ENCODE peak calls at places on chromosomes 1 and 21, in seven cellular contexts. H is PC-3, B is heart left ventricle, V is psoas muscle, S is tibial nerve, C is adrenal gland, T is cardiac fibroblast. P is an unnamed sample.

GRCh38 chr1:236066828-236067386 is 2.0 kb upstream of the NID1 start:
- DNase-seq in H (no peak), B (peak), V (peak), S (peak), C (peak), T (peak), P (no peak)

GRCh38 chr1:7732331-7732730 is 38.8 kb upstream of the VAMP3 start:
- DNase-seq in H (no peak), B (no peak), V (no peak), S (no peak), C (no peak), T (no peak), P (no peak)

GRCh38 chr1:1873186-1873585 is 17.7 kb downstream of the GNB1 start:
- DNase-seq in H (no peak), B (peak), V (no peak), S (no peak), C (peak), T (no peak), P (no peak)

GRCh38 chr21:39164523-39164922 is 18.7 kb downstream of the PSMG1 start:
- DNase-seq in H (no peak), B (no peak), V (no peak), S (no peak), C (no peak), T (no peak), P (no peak)

GRCh38 chr1:55827350-55827749 is 612.2 kb upstream of the USP24 start:
- DNase-seq in H (peak), B (no peak), V (peak), S (no peak), C (no peak), T (peak), P (peak)

GRCh38 chr1:201491896-201492511 is 14.9 kb downstream of the CSRP1 start:
- DNase-seq in H (no peak), B (no peak), V (no peak), S (no peak), C (no peak), T (no peak), P (no peak)

GRCh38 chr1:192235127-192235526 is 76.9 kb downstream of the RGS18 start:
- DNase-seq in H (no peak), B (no peak), V (no peak), S (no peak), C (no peak), T (no peak), P (peak)

GRCh38 chr21:25837545-25838263 is 102.9 kb downstream of the GABPA start:
- DNase-seq in H (peak), B (no peak), V (no peak), S (no peak), C (peak), T (peak), P (peak)

GRCh38 chr1:210757677-210758076 is 376.3 kb downstream of the KCNH1 start:
- DNase-seq in H (no peak), B (no peak), V (no peak), S (no peak), C (no peak), T (no peak), P (no peak)

GRCh38 chr1:79235221-79236002 is 228.9 kb upstream of the ADGRL4 start:
- DNase-seq in H (peak), B (no peak), V (no peak), S (no peak), C (no peak), T (peak), P (peak)

GRCh38 chr21:44834951-44835646 is 17.2 kb upstream of the SUMO3 start:
- DNase-seq in H (no peak), B (no peak), V (no peak), S (no peak), C (no peak), T (no peak), P (no peak)

GRCh38 chr21:29187939-29188338 is 57.5 kb downstream of the MAP3K7CL start:
- DNase-seq in H (peak), B (no peak), V (peak), S (no peak), C (peak), T (peak), P (peak)

GRCh38 chr1:12124693-12125421 is 41.9 kb upstream of the TNFRSF1B start:
- DNase-seq in H (peak), B (peak), V (peak), S (peak), C (peak), T (peak), P (peak)

GRCh38 chr1:118047006-118047649 is 117.6 kb downstream of the WDR3 start:
- DNase-seq in H (no peak), B (no peak), V (no peak), S (no peak), C (no peak), T (no peak), P (no peak)

GRCh38 chr1:43994071-43994470 is 2.7 kb downstream of the CCDC24 start:
- DNase-seq in H (no peak), B (no peak), V (no peak), S (no peak), C (no peak), T (no peak), P (no peak)

GRCh38 chr1:54955359-54955758 is 25.1 kb upstream of the TMEM61 start:
- DNase-seq in H (peak), B (no peak), V (no peak), S (no peak), C (no peak), T (peak), P (no peak)

GRCh38 chr1:49435291-49435690 is 588.5 kb downstream of the AGBL4 start:
- DNase-seq in H (peak), B (no peak), V (no peak), S (no peak), C (no peak), T (no peak), P (no peak)

GRCh38 chr21:43354016-43354420 is 72.9 kb downstream of the SIK1 start:
- DNase-seq in H (no peak), B (no peak), V (no peak), S (no peak), C (no peak), T (no peak), P (no peak)

GRCh38 chr1:11654571-11655262 is at the start of gene FBXO44:
- DNase-seq in H (peak), B (peak), V (peak), S (peak), C (peak), T (no peak), P (no peak)

GRCh38 chr21:25396135-25396711 is 211.1 kb downstream of the MRPL39 start:
- DNase-seq in H (no peak), B (no peak), V (no peak), S (no peak), C (no peak), T (no peak), P (no peak)

DNA sequence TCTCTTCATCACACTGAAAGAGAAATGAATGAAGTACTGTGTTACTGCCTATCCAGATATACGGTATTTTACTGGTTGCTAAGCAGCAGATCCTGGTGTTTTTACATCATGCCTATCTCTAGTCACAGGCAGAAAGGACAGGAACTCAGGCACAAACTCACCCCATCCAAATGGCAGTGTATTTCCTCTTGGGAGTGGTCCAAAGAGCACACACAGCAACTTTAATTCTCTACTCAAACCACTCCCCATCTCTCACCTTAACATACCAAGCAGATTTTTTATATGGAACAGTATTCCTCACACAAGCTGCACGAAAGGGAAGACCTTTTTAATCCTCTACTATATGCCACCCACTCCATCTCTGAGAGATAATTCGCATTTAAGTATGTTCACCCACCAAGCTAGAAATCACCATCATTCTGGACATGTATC is 27.3 kb downstream of the EIF4G3 start:
- DNase-seq in H (peak), B (no peak), V (no peak), S (no peak), C (no peak), T (peak), P (peak)
- H3K4me3 ChIP-seq in H (peak), B (no peak), V (no peak), S (no peak), C (no peak), T (no peak), P (no peak)

GRCh38 chr1:182484531-182485257 is 34.7 kb downstream of the RGSL1 start:
- DNase-seq in H (peak), B (no peak), V (no peak), S (no peak), C (no peak), T (no peak), P (no peak)
- TF ChIP-seq CTCF in H (peak), B (no peak), V (no peak), S (no peak), C (peak), T (no peak), P (no peak)

GRCh38 chr1:234969011-234969441 is 159.6 kb downstream of the TOMM20 start:
- DNase-seq in H (no peak), B (no peak), V (no peak), S (no peak), C (no peak), T (no peak), P (no peak)

GRCh38 chr1:234971586-234972297 is 156.9 kb downstream of the TOMM20 start:
- DNase-seq in H (no peak), B (no peak), V (no peak), S (no peak), C (no peak), T (no peak), P (no peak)

GRCh38 chr1:234970731-234971476 is 157.7 kb downstream of the TOMM20 start:
- DNase-seq in H (peak), B (peak), V (peak), S (peak), C (peak), T (peak), P (peak)

GRCh38 chr1:234969630-234970370 is 158.8 kb downstream of the TOMM20 start:
- DNase-seq in H (peak), B (peak), V (peak), S (no peak), C (peak), T (peak), P (no peak)

GRCh38 chr1:234970371-234970730 is 158.3 kb downstream of the TOMM20 start:
- DNase-seq in H (no peak), B (no peak), V (no peak), S (no peak), C (no peak), T (peak), P (peak)
- H3K4me3 ChIP-seq in H (no peak), B (peak), V (peak), S (peak), C (no peak), T (no peak), P (no peak)

GRCh38 chr1:13748610-13749505 is 48.9 kb downstream of the PRDM2 start:
- DNase-seq in H (peak), B (peak), V (peak), S (peak), C (peak), T (peak), P (peak)
- TF ChIP-seq CTCF in H (peak), B (no peak), V (no peak), S (no peak), C (peak), T (no peak), P (peak)

DNA sequence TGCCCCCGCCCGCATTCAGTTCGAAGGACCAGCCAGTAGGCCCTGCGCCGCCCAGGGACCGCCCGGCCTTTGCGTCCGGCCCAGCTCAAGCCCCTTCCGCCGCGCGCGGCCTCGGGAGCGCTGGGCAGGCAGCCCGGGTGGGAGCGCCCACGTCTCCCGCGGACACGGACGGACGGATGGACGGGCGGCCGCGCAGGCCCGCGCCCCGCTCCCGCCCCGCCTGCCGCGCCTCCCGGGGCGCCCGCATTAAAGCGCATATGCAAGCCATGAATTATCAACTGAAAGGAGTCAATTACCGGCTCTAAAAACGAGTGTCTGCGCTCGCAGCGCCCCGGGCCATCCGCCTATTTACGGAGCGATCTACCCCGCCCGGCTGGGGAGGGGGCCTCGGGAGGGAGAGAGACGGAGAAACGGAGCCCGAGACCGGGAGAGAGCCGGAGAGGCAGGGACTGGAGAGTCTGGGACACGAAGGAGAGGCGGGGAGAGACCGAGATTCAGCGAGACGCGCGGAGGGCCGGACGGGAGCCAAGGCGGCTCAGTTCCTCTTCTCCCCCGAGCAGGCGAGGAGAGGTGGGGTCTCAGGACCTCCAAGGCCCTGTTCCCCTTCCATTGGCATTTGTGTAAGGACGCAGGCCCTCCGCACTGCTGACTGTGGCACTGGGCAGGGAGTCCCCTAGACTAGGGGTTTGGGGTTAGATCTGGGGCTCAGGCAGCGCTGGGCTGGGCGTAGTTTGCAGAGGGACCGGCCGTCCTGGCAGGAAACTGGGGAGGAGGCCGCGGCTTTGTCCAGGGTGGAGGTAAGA is 41.3 kb upstream of the DMBX1 start:
- DNase-seq in H (no peak), B (no peak), V (peak), S (no peak), C (no peak), T (no peak), P (no peak)
- H3K4me3 ChIP-seq in H (no peak), B (peak), V (peak), S (no peak), C (no peak), T (peak), P (no peak)

GRCh38 chr1:31062867-31063380 is 2.6 kb downstream of the PUM1 start:
- DNase-seq in H (no peak), B (no peak), V (no peak), S (no peak), C (no peak), T (no peak), P (no peak)

GRCh38 chr1:31063636-31064035 is 1.9 kb downstream of the PUM1 start:
- DNase-seq in H (peak), B (no peak), V (no peak), S (no peak), C (no peak), T (peak), P (no peak)

GRCh38 chr1:31064685-31065309 is 720 bp downstream of the PUM1 start:
- DNase-seq in H (peak), B (peak), V (no peak), S (no peak), C (no peak), T (peak), P (no peak)

GRCh38 chr1:31064115-31064514 is 1.4 kb downstream of the PUM1 start:
- DNase-seq in H (no peak), B (no peak), V (no peak), S (no peak), C (no peak), T (peak), P (no peak)

DNA sequence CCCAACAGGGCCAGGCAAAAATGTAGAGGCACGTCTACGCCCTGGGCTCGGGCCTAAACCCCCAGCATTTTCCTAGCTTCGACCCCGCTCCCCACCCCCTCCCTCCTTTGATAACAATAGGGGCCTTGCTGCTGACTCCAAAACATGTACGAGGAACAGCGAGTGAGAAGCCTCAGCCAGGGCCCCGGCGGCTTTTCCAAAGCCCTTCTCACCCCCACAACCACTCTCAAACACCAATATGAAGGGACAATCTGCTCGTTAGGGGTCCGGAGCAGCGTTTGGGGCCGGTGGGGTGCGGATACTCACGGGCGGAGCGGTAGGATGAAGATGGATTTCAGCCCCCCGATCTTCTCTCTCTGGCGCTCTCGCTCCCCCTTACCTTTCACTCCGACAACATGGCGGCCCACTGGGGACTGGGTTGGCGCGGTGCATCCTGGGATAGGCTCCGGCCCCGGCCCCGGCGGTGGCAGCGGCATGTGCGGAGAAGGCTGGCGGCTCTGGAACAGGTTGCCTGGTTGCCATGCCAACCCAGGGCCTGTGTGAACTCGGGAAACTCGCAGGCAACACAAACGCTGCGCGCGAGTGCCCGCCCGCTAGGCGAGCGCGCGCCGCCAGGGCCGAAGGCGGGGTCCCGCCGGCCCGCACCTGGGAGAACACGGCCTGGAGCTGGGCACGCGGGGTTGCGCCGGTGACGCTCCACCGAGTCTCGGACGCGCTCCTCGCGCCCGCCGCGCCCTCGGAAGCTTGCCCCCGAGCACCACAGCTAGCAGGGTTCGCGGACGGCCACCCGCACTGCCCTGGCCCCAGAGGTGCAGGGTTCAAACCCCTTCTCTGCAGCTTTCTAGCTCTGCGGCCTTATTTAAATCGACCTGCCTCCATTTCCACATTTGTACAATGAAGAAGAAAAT is at the start of gene PUM1:
- DNase-seq in H (peak), B (peak), V (peak), S (peak), C (peak), T (peak), P (peak)
- TF ChIP-seq CTCF in H (no peak), B (no peak), V (peak), S (no peak), C (peak), T (no peak), P (no peak)

GRCh38 chr1:76419603-76420002 is 345.1 kb downstream of the ST6GALNAC3 start:
- DNase-seq in H (no peak), B (no peak), V (no peak), S (no peak), C (no peak), T (no peak), P (no peak)
- H3K4me3 ChIP-seq in H (no peak), B (no peak), V (no peak), S (no peak), C (no peak), T (no peak), P (no peak)

P was measured in astrocyte of the cerebellum.